ENCODE peak calls at places on chromosomes 12 and 14, in five cellular contexts. R is fibroblast of mammary gland; X is stimulated activated CD4-positive, alpha-beta T cell treated with anti-CD3 and anti-CD28 coated beads, TNF-alpha, amount 100 ng/mL, for 48 hours; F is neural crest cell; U is GM04504. G is an unnamed sample.

GRCh38 chr14:71373773-71374172 is 466.5 kb downstream of the PCNX1 start:
- DNase-seq in R (no peak), X (no peak), F (no peak), U (no peak), G (no peak)

GRCh38 chr14:59585891-59586554 is 9.4 kb upstream of the CCDC175 start:
- DNase-seq in R (no peak), X (no peak), F (no peak), U (no peak), G (peak)

GRCh38 chr14:45610303-45610702 is 357.3 kb upstream of the MIS18BP1 start:
- DNase-seq in R (peak), X (no peak), F (no peak), U (no peak), G (peak)

GRCh38 chr14:31297701-31298344 is 90.2 kb upstream of the HECTD1 start:
- DNase-seq in R (peak), X (no peak), F (no peak), U (no peak), G (no peak)

GRCh38 chr12:115294443-115295133 is 610.6 kb upstream of the TBX3 start:
- DNase-seq in R (no peak), X (no peak), F (no peak), U (no peak), G (peak)

GRCh38 chr14:105168979-105169507 is 467 bp upstream of the JAG2 start:
- DNase-seq in R (no peak), X (no peak), F (peak), U (no peak), G (peak)

GRCh38 chr12:19200261-19200660 is 70.7 kb downstream of the PLEKHA5 start:
- DNase-seq in R (peak), X (no peak), F (no peak), U (no peak), G (peak)

GRCh38 chr12:4962539-4963486 is 53.1 kb downstream of the KCNA1 start:
- DNase-seq in R (peak), X (no peak), F (no peak), U (no peak), G (no peak)

GRCh38 chr12:98401427-98401826 is 114.0 kb upstream of the TMPO start:
- DNase-seq in R (no peak), X (no peak), F (no peak), U (no peak), G (peak)

GRCh38 chr12:70606001-70606400 is 31.2 kb downstream of the PTPRB start:
- DNase-seq in R (peak), X (no peak), F (no peak), U (no peak), G (no peak)

GRCh38 chr12:23640754-23641153 is 308.7 kb downstream of the SOX5 start:
- DNase-seq in R (no peak), X (no peak), F (no peak), U (no peak), G (no peak)

GRCh38 chr14:94571950-94572349 is 9.3 kb upstream of the SERPINA5 start:
- DNase-seq in R (peak), X (no peak), F (no peak), U (no peak), G (no peak)

GRCh38 chr12:108495054-108495453 is 20.0 kb upstream of the FICD start:
- DNase-seq in R (peak), X (no peak), F (peak), U (no peak), G (peak)

GRCh38 chr12:9646794-9647622 is 22.5 kb upstream of the CLEC2D start:
- DNase-seq in R (peak), X (no peak), F (no peak), U (no peak), G (peak)

GRCh38 chr12:43029971-43030370 is 440.4 kb upstream of the PRICKLE1 start:
- DNase-seq in R (no peak), X (no peak), F (no peak), U (no peak), G (peak)

GRCh38 chr12:101459642-101460346 is 15.3 kb upstream of the SPIC start:
- DNase-seq in R (peak), X (no peak), F (no peak), U (peak), G (peak)

GRCh38 chr12:75698052-75698451 is 186.6 kb upstream of the KRR1 start:
- DNase-seq in R (no peak), X (no peak), F (no peak), U (no peak), G (no peak)

G was measured in mesenchymal stem cell.